ENCODE peak calls at places on chromosomes 13 and 19, in eight cellular contexts. E is activated CD8-positive, alpha-beta memory T cell treated with anti-CD3 and anti-CD28 coated beads, Interleukin-2, amount 50 U/mL, for 4 hours; V is T-helper 17 cell; J is hippocampal formation; W is stomach; Z is stimulated activated CD4-positive, alpha-beta T cell treated with anti-CD3 and anti-CD28 coated beads, Interleukin-4, amount 100 ng/mL, for 48 hours; A is foreskin fibroblast; K is RKO. B is an unnamed sample.

GRCh38 chr13:27969073-27969865 is at the start of gene CDX2:
- DNase-seq in E (no peak), V (no peak), J (no peak), W (peak; percentile 24), Z (no peak), A (no peak), K (peak; percentile 85), B (no peak)

GRCh38 chr13:79673310-79673992 is 192.5 kb downstream of the NDFIP2 start:
- DNase-seq in E (no peak), V (no peak), J (no peak), W (no peak), Z (no peak), A (no peak), K (no peak), B (no peak)

GRCh38 chr19:18392417-18392816 is 5.0 kb downstream of the LRRC25 start:
- DNase-seq in E (no peak), V (no peak), J (no peak), W (peak; percentile 86), Z (no peak), A (no peak), K (no peak), B (no peak)

GRCh38 chr13:44373601-44374347 is at the start of gene SERP2:
- DNase-seq in E (peak; percentile 17), V (no peak), J (no peak), W (no peak), Z (no peak), A (no peak), K (no peak), B (no peak)

GRCh38 chr13:48961379-48961778 is 14.3 kb upstream of the FNDC3A start:
- DNase-seq in E (no peak), V (no peak), J (no peak), W (no peak), Z (no peak), A (no peak), K (no peak), B (no peak)

GRCh38 chr19:4374451-4375163 is 25.7 kb downstream of the SH3GL1 start:
- DNase-seq in E (no peak), V (no peak), J (no peak), W (peak; percentile 73), Z (no peak), A (peak; percentile 98), K (peak; percentile 83), B (no peak)

GRCh38 chr19:55640577-55641375 is at the start of gene ZNF580:
- DNase-seq in E (peak; percentile 65), V (peak; percentile 50), J (no peak), W (peak; percentile 63), Z (peak; percentile 50), A (peak; percentile 79), K (peak; percentile 68), B (peak; percentile 86)

GRCh38 chr13:75384881-75385707 is 96.9 kb downstream of the TBC1D4 start:
- DNase-seq in E (no peak), V (no peak), J (no peak), W (no peak), Z (no peak), A (no peak), K (no peak), B (no peak)

GRCh38 chr19:6737873-6738725 is 719 bp upstream of the GPR108 start:
- DNase-seq in E (peak; percentile 77), V (peak; percentile 62), J (peak; percentile 74), W (peak; percentile 99), Z (peak; percentile 58), A (peak; percentile 75), K (peak; percentile 83), B (peak; percentile 91)

GRCh38 chr13:102317593-102317992 is 84.3 kb downstream of the FGF14 start:
- DNase-seq in E (no peak), V (no peak), J (no peak), W (peak; percentile 26), Z (no peak), A (peak; percentile 73), K (no peak), B (no peak)

GRCh38 chr13:21670883-21671792 is at the start of gene FGF9:
- DNase-seq in E (peak; percentile 81), V (peak; percentile 76), J (peak; percentile 74), W (peak; percentile 86), Z (peak; percentile 64), A (peak; percentile 80), K (peak; percentile 78), B (peak; percentile 93)

GRCh38 chr19:45172611-45173208 is 5.3 kb downstream of the TRAPPC6A start:
- DNase-seq in E (no peak), V (no peak), J (no peak), W (no peak), Z (no peak), A (no peak), K (no peak), B (no peak)

GRCh38 chr19:6100284-6100915 is 9.9 kb downstream of the RFX2 start:
- DNase-seq in E (peak; percentile 30), V (no peak), J (no peak), W (no peak), Z (peak; percentile 15), A (no peak), K (no peak), B (peak; percentile 72)

GRCh38 chr19:33022472-33023116 is 42.1 kb downstream of the RHPN2 start:
- DNase-seq in E (no peak), V (no peak), J (no peak), W (no peak), Z (no peak), A (no peak), K (no peak), B (no peak)

GRCh38 chr19:47719047-47719885 is 6.0 kb downstream of the EHD2 start:
- DNase-seq in E (no peak), V (no peak), J (no peak), W (peak; percentile 60), Z (no peak), A (peak; percentile 100), K (no peak), B (no peak)

GRCh38 chr19:34523408-34523807 is 41.9 kb downstream of the WTIP start:
- DNase-seq in E (no peak), V (no peak), J (no peak), W (no peak), Z (no peak), A (no peak), K (no peak), B (no peak)

GRCh38 chr13:43662976-43663375 is 123.8 kb downstream of the ENOX1 start:
- DNase-seq in E (no peak), V (no peak), J (no peak), W (no peak), Z (no peak), A (no peak), K (no peak), B (no peak)

GRCh38 chr13:26132756-26133155 is 80.9 kb upstream of the SHISA2 start:
- DNase-seq in E (no peak), V (no peak), J (peak; percentile 34), W (no peak), Z (no peak), A (no peak), K (peak; percentile 18), B (no peak)

GRCh38 chr19:40363128-40363527 is 14.6 kb downstream of the PLD3 start:
- DNase-seq in E (no peak), V (no peak), J (no peak), W (no peak), Z (no peak), A (no peak), K (no peak), B (no peak)

GRCh38 chr19:19106061-19106551 is 32.2 kb downstream of the TMEM161A start:
- DNase-seq in E (no peak), V (no peak), J (no peak), W (no peak), Z (no peak), A (peak; percentile 46), K (no peak), B (no peak)

GRCh38 chr13:50484472-50485113 is 358.9 kb downstream of the DLEU7 start:
- DNase-seq in E (no peak), V (no peak), J (no peak), W (no peak), Z (no peak), A (no peak), K (no peak), B (no peak)

GRCh38 chr13:50081899-50082425 is 66.7 kb downstream of the KCNRG start:
- DNase-seq in E (peak; percentile 95), V (peak; percentile 98), J (peak; percentile 97), W (peak; percentile 98), Z (peak; percentile 97), A (peak; percentile 98), K (peak; percentile 98), B (peak; percentile 99)

GRCh38 chr13:110758195-110758594 is 44.7 kb downstream of the ING1 start:
- DNase-seq in E (no peak), V (no peak), J (no peak), W (no peak), Z (no peak), A (peak; percentile 26), K (no peak), B (no peak)

GRCh38 chr19:7618771-7619510 is 10.4 kb downstream of the XAB2 start:
- DNase-seq in E (no peak), V (no peak), J (no peak), W (peak; percentile 96), Z (no peak), A (no peak), K (no peak), B (no peak)

GRCh38 chr13:40502236-40502635 is 164.2 kb downstream of the FOXO1 start:
- DNase-seq in E (no peak), V (no peak), J (no peak), W (no peak), Z (no peak), A (peak; percentile 8), K (peak; percentile 1), B (no peak)

GRCh38 chr19:1957562-1958248 is 16.7 kb downstream of the CSNK1G2 start:
- DNase-seq in E (no peak), V (no peak), J (no peak), W (no peak), Z (no peak), A (no peak), K (no peak), B (no peak)

GRCh38 chr19:11949201-11949600 is 15.6 kb upstream of the ZNF763 start:
- DNase-seq in E (no peak), V (no peak), J (no peak), W (no peak), Z (no peak), A (no peak), K (no peak), B (no peak)

GRCh38 chr19:9054768-9055167 is 32.1 kb upstream of the OR1M1 start:
- DNase-seq in E (no peak), V (no peak), J (no peak), W (no peak), Z (no peak), A (no peak), K (no peak), B (no peak)

GRCh38 chr13:38308736-38309135 is 40.9 kb upstream of the UFM1 start:
- DNase-seq in E (no peak), V (no peak), J (no peak), W (no peak), Z (no peak), A (peak; percentile 18), K (no peak), B (no peak)

GRCh38 chr13:41501281-41501680 is 43.9 kb downstream of the RGCC start:
- DNase-seq in E (no peak), V (no peak), J (no peak), W (no peak), Z (no peak), A (no peak), K (no peak), B (no peak)

GRCh38 chr13:29749401-29750177 is 100.8 kb downstream of the UBL3 start:
- DNase-seq in E (no peak), V (no peak), J (no peak), W (no peak), Z (no peak), A (peak; percentile 3), K (no peak), B (no peak)

GRCh38 chr19:3821156-3821555 is 35.0 kb upstream of the MATK start:
- DNase-seq in E (no peak), V (no peak), J (no peak), W (no peak), Z (no peak), A (no peak), K (no peak), B (no peak)

GRCh38 chr13:38430761-38431160 is 81.1 kb downstream of the UFM1 start:
- DNase-seq in E (no peak), V (no peak), J (no peak), W (no peak), Z (no peak), A (no peak), K (no peak), B (no peak)

GRCh38 chr13:95955719-95956118 is 97.5 kb downstream of the UGGT2 start:
- DNase-seq in E (no peak), V (no peak), J (no peak), W (no peak), Z (no peak), A (no peak), K (no peak), B (no peak)

B was measured in activated effector memory CD4-positive, alpha-beta T cell treated with anti-CD3 and anti-CD28 coated beads, Interleukin-2, amount 50 U/mL, for 16 hours.